ENCODE peak calls at places on chromosomes 2 and 18, in six cellular contexts. X, W, H, C, M and P are unnamed samples.

GRCh38 chr2:229133155-229133772 is 137.8 kb downstream of the PID1 start:
- DNase-seq in M (peak; percentile 40), W (peak; percentile 36), X (peak; percentile 68), C (no peak), H (no peak), P (peak; percentile 12)

GRCh38 chr2:12348216-12348615 is 368.5 kb upstream of the TRIB2 start:
- DNase-seq in H (no peak), M (no peak), W (no peak), X (no peak), C (no peak), P (no peak)

GRCh38 chr2:168930242-168930641 is 29.2 kb downstream of the G6PC2 start:
- DNase-seq in M (no peak), X (no peak), C (no peak), W (no peak), H (no peak), P (no peak)

GRCh38 chr18:55100817-55101457 is 141.7 kb upstream of the CCDC68 start:
- DNase-seq in C (no peak), X (no peak), W (peak; percentile 37), M (no peak), H (no peak), P (peak; percentile 54)

GRCh38 chr2:122023059-122023879 is 267.8 kb downstream of the TSN start:
- DNase-seq in H (no peak), X (no peak), C (no peak), M (no peak), W (no peak), P (no peak)

GRCh38 chr18:73733376-73733775 is 414.3 kb downstream of the FBXO15 start:
- DNase-seq in H (no peak), X (no peak), M (no peak), W (no peak), C (no peak), P (peak; percentile 18)

GRCh38 chr2:171172980-171173542 is 12.4 kb upstream of the TLK1 start:
- DNase-seq in H (no peak), C (no peak), X (no peak), M (no peak), W (no peak), P (peak; percentile 48)

GRCh38 chr2:212939777-212940531 is 211.5 kb downstream of the IKZF2 start:
- DNase-seq in C (peak; percentile 34), M (no peak), H (no peak), X (peak; percentile 50), W (no peak), P (no peak)

GRCh38 chr2:132544045-132544630 is 125.9 kb downstream of the LYPD1 start:
- DNase-seq in M (no peak), H (no peak), C (no peak), W (no peak), X (peak; percentile 85), P (no peak)

GRCh38 chr2:46098606-46099005 is 198.6 kb upstream of the EPAS1 start:
- DNase-seq in X (no peak), H (no peak), M (no peak), C (no peak), W (peak; percentile 74), P (peak; percentile 92)

GRCh38 chr2:44949329-44950151 is 8.0 kb downstream of the SIX3 start:
- DNase-seq in H (peak; percentile 83), M (peak; percentile 94), W (peak; percentile 30), C (peak; percentile 85), X (peak; percentile 74), P (peak; percentile 12)

GRCh38 chr2:101432411-101433181 is 42.3 kb downstream of the RFX8 start:
- DNase-seq in H (no peak), M (no peak), X (peak; percentile 22), W (no peak), C (no peak), P (peak; percentile 19)

GRCh38 chr2:47172922-47173695 is 18.0 kb upstream of the STPG4 start:
- DNase-seq in C (no peak), X (no peak), W (no peak), H (no peak), M (no peak), P (no peak)

GRCh38 chr2:47173986-47174730 is 19.1 kb upstream of the STPG4 start:
- DNase-seq in M (no peak), H (no peak), C (no peak), X (no peak), W (peak; percentile 44), P (no peak)

GRCh38 chr2:47177042-47177565 is 22.0 kb upstream of the STPG4 start:
- DNase-seq in H (no peak), M (no peak), C (no peak), W (no peak), X (no peak), P (no peak)

GRCh38 chr2:47172156-47172921 is 17.2 kb upstream of the STPG4 start:
- DNase-seq in C (no peak), X (no peak), M (no peak), W (peak; percentile 49), H (no peak), P (no peak)

GRCh38 chr2:47174731-47175361 is 19.7 kb upstream of the STPG4 start:
- DNase-seq in X (peak; percentile 71), C (no peak), W (peak; percentile 67), H (no peak), M (no peak), P (peak; percentile 62)
- H3K18ac ChIP-seq in X (peak overlapping the region; percentile 100), C (no peak overlapping the region), W (peak overlapping the region; percentile 94), H (no peak overlapping the region), M (no peak overlapping the region), P (peak overlapping the region; percentile 74)

DNA sequence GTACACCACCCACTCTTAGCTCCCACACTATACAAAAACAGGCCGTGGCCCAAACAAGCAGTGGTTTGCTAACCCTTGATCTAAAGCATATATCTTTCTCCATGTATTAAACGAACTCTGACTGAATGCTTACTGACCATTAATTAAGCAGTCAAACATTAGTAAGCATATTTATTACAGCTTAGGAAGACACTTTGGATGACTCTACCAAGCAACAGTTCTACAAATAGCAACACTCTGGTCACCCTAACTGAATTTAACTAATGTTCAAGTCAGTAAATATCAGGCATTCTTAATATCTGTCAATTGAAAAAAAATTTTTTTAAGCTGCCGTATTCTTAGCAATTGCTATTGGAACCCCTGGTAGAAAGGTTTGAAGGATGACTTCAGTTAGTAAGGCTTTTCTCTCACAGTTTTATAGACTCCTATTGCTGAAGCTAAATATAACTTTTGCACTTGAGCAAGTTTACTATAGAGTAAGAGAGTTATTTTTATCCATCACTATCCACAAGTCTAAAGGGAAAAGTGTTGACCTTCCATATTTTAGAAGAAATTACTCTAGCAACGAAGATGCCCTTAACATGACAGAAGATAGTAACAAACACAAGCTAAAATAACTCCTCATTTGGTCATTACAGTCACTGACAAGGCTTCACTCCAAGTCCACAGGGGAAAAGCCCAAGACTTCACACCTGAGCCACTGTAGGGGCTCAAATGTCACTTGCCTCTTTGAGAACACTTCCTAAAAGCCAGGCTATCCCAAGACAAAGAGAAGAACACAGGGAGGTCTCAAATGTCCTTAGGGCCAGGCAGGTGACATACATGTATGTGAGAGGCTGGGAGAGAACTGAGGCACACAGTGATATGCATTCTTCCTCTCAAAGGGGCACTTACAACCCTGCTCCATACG is 74.4 kb downstream of the RTN4 start:
- DNase-seq in H (no peak), X (no peak), C (no peak), W (peak; percentile 62), M (no peak), P (no peak)
- H3K18ac ChIP-seq in H (no peak overlapping the region), X (no peak overlapping the region), C (no peak overlapping the region), W (no peak overlapping the region), M (no peak overlapping the region), P (no peak overlapping the region)

DNA sequence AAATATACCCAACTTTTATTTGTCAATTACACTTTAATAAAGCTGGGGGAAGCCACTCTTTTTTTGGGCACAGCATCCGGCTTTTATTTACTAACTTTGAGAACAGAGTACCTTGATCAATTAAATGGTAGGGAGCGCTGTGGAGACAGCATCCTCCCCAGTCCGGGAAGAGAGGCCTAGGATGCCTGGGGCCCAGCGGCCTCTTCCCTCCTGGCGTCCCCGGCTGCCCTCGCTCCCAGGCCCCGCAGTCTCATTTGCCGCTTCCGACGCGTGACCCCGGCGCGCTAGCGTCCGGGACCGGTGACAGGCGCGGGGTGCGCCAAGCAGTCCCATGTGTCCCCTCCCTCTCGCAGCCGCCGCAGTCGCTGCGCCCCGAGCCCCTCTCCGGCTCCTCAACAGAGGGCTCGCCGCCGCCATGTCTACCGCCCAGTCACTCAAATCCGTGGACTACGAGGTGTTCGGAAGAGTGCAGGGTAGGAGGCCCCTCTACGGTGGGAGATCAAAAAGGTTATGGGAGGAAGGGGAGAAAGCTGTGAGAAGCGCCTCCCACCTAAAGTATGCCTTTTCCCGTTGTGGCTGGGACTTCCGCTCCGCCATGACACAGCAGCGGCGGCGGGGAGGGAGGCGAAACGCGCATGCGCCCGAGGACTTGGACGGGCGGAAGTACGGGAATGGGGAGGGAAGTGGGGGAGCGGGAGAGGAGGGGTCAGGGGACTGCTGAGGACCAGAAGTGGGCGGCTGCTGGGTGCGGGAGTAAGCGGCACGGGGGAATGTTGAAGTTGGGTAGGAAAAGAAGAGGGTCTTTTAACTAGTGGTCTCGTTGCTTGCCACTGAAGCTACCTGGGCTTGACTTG is at the start of gene ACYP2:
- DNase-seq in W (peak; percentile 96), X (peak; percentile 98), M (peak; percentile 89), C (peak; percentile 97), H (peak; percentile 97), P (peak; percentile 96)
- H3K18ac ChIP-seq in W (peak within 1 kb of the TSS; percentile 100), X (peak within 1 kb of the TSS; percentile 86), M (peak within 1 kb of the TSS; percentile 95), C (peak within 1 kb of the TSS; percentile 96), H (peak within 1 kb of the TSS; percentile 95), P (peak within 1 kb of the TSS; percentile 98)

DNA sequence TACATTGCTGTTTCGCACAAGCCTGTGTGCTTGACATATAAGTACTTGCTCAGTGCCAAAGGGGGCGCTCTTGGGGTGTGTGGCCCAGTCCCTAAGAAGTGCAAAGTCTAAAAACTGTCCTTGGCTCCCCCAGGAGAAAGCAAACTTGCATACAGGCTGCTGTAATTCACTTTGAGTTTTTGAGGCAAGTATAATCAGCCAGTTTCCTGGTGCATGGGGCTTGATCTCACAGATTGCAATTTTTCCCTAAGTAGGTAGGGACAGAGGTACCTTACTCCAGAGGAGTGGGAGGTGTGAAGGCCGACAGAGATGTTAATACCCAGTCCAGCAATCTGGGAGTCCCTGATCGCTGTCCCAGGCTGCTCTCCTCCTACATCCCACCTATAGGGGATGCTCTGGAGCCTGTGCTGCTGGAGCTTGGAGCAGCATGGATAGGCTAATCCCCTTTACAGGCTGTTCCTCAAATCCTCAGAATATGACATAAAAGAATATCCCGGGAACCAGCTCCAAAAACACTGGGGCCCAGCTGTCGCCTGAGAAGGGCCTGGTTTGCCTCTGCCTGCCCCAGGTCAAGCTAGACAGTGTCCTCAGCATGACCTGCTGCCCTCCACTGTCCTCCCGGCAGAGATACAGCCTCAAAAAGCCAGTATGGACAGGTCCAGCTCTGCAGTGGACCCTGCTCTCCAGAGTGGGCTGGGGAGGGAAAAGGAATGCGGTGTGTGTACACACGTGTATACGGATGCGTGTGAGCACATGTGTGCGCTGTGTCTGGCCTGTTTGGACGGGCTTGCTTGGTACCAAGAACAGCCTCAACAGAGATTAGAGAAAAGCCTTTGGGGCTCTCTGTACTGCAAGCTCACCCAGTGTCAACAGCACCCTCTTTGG is 136.6 kb upstream of the HAAO start:
- DNase-seq in X (peak; percentile 90), W (peak; percentile 58), M (peak; percentile 42), C (peak; percentile 76), H (peak; percentile 70), P (peak; percentile 47)
- H3K18ac ChIP-seq in X (peak overlapping the region; percentile 53), W (peak overlapping the region; percentile 89), M (peak overlapping the region; percentile 91), C (no peak overlapping the region), H (peak overlapping the region; percentile 52), P (peak overlapping the region; percentile 81)